ENCODE peak calls at places on chromosomes 4 and X, in ten cellular contexts. D is CD4-positive, alpha-beta T cell; X is neuronal stem cell; I is brain microvascular endothelial cell; Q is body of pancreas; P is GM06990; Y is heart left ventricle; F is endodermal cell; V is naive thymus-derived CD4-positive, alpha-beta T cell; U is suprapubic skin. A is an unnamed sample. For H3K27me3, the result is how much of the 10 kb centered on the place peaks cover.

GRCh38 chrX:10677490-10677889 is 57.1 kb upstream of the MID1 start:
- DNase-seq in D (no peak), X (no peak), I (no peak), Q (no peak), P (no peak), Y (no peak), F (no peak), V (no peak), U (no peak), A (peak)

GRCh38 chr4:20249333-20249732 is 2.4 kb upstream of the SLIT2 start:
- DNase-seq in D (no peak), X (no peak), I (peak), Q (no peak), P (no peak), Y (no peak), F (no peak), V (no peak), U (no peak), A (peak)

GRCh38 chr4:123856689-123857545 is 460.3 kb downstream of the SPRY1 start:
- DNase-seq in D (no peak), X (peak), I (peak), Q (no peak), P (no peak), Y (peak), F (peak), V (no peak), U (no peak), A (peak)

GRCh38 chr4:164514765-164515164 is 239.2 kb upstream of the SMIM31 start:
- DNase-seq in D (no peak), X (no peak), I (no peak), Q (no peak), P (no peak), Y (no peak), F (no peak), V (no peak), U (no peak), A (no peak)

GRCh38 chr4:15493411-15493810 is 23.7 kb downstream of the CC2D2A start:
- DNase-seq in D (no peak), X (no peak), I (no peak), Q (no peak), P (no peak), Y (no peak), F (no peak), V (no peak), U (no peak), A (no peak)

GRCh38 chrX:135688137-135688536 is 25.3 kb upstream of the CT45A1 start:
- DNase-seq in D (no peak), X (no peak), I (no peak), Q (no peak), P (no peak), Y (no peak), F (peak), V (no peak), U (no peak), A (no peak)

GRCh38 chr4:110533590-110533910 is 57.6 kb downstream of the ENPEP start:
- DNase-seq in D (no peak), X (no peak), I (peak), Q (no peak), P (no peak), Y (no peak), F (no peak), V (no peak), U (no peak), A (no peak)

GRCh38 chr4:140697709-140698560 is 58.2 kb downstream of the TBC1D9 start:
- DNase-seq in D (no peak), X (no peak), I (no peak), Q (no peak), P (no peak), Y (no peak), F (no peak), V (no peak), U (no peak), A (no peak)

GRCh38 chr4:117375101-117375500 is 289.7 kb upstream of the TRAM1L1 start:
- DNase-seq in D (no peak), X (no peak), I (no peak), Q (no peak), P (no peak), Y (no peak), F (no peak), V (no peak), U (no peak), A (no peak)

GRCh38 chr4:22482250-22483127 is 33.4 kb downstream of the ADGRA3 start:
- DNase-seq in D (no peak), X (no peak), I (no peak), Q (no peak), P (no peak), Y (no peak), F (peak), V (no peak), U (no peak), A (peak)

GRCh38 chrX:16931371-16931770 is 15.1 kb upstream of the REPS2 start:
- DNase-seq in D (no peak), X (no peak), I (no peak), Q (no peak), P (no peak), Y (no peak), F (peak), V (no peak), U (no peak), A (peak)

GRCh38 chr4:109332926-109333464 is 30.5 kb upstream of the COL25A1 start:
- DNase-seq in D (no peak), X (no peak), I (no peak), Q (no peak), P (no peak), Y (no peak), F (peak), V (no peak), U (no peak), A (peak)

GRCh38 chrX:103362504-103362903 is 6.2 kb downstream of the TCEAL9 start:
- DNase-seq in D (no peak), X (no peak), I (no peak), Q (no peak), P (no peak), Y (no peak), F (no peak), V (no peak), U (no peak), A (no peak)

GRCh38 chr4:147334478-147334877 is 146.4 kb upstream of the EDNRA start:
- DNase-seq in D (no peak), X (no peak), I (no peak), Q (no peak), P (no peak), Y (no peak), F (no peak), V (no peak), U (no peak), A (no peak)

GRCh38 chr4:680931-681645 is 6.7 kb downstream of the MYL5 start:
- DNase-seq in D (peak), X (no peak), I (no peak), Q (no peak), P (peak), Y (peak), F (peak), V (no peak), U (peak), A (no peak)

GRCh38 chr4:87451537-87451936 is 29.2 kb downstream of the NUDT9 start:
- DNase-seq in D (no peak), X (no peak), I (no peak), Q (no peak), P (no peak), Y (no peak), F (no peak), V (no peak), U (no peak), A (no peak)

GRCh38 chr4:41644288-41644914 is 104.1 kb downstream of the PHOX2B start:
- DNase-seq in D (no peak), X (peak), I (peak), Q (peak), P (peak), Y (peak), F (peak), V (no peak), U (peak), A (no peak)

GRCh38 chr4:141899541-141899940 is 263.2 kb downstream of the IL15 start:
- DNase-seq in D (no peak), X (no peak), I (no peak), Q (no peak), P (no peak), Y (no peak), F (no peak), V (no peak), U (no peak), A (no peak)

GRCh38 chr4:130172156-130172555 is 1076.2 kb downstream of the C4orf33 start:
- DNase-seq in D (no peak), X (no peak), I (no peak), Q (no peak), P (no peak), Y (no peak), F (no peak), V (no peak), U (no peak), A (no peak)

GRCh38 chr4:126807132-126807531 is 825.6 kb upstream of the INTU start:
- DNase-seq in D (no peak), X (no peak), I (no peak), Q (no peak), P (no peak), Y (no peak), F (peak), V (no peak), U (no peak), A (peak)

GRCh38 chr4:151418385-151418784 is 9.4 kb downstream of the FHIP1A start:
- DNase-seq in D (no peak), X (no peak), I (peak), Q (no peak), P (no peak), Y (no peak), F (no peak), V (no peak), U (no peak), A (no peak)

GRCh38 chr4:168923526-168924194 is 86.4 kb downstream of the CBR4 start:
- DNase-seq in D (peak), X (peak), I (peak), Q (peak), P (peak), Y (no peak), F (peak), V (peak), U (no peak), A (peak)

GRCh38 chrX:100449696-100450606 is 39.9 kb upstream of the PCDH19 start:
- DNase-seq in D (no peak), X (no peak), I (no peak), Q (no peak), P (no peak), Y (peak), F (peak), V (no peak), U (peak), A (peak)

GRCh38 chr4:84579410-84579791 is 3.5 kb upstream of the CDS1 start:
- DNase-seq in D (no peak), X (no peak), I (no peak), Q (no peak), P (no peak), Y (no peak), F (peak), V (no peak), U (no peak), A (no peak)

GRCh38 chr4:165783626-165784025 is 89.4 kb upstream of the TLL1 start:
- DNase-seq in D (no peak), X (no peak), I (no peak), Q (no peak), P (no peak), Y (no peak), F (no peak), V (no peak), U (no peak), A (no peak)

GRCh38 chrX:63430026-63430425 is 78.9 kb upstream of the SPIN4 start:
- DNase-seq in D (no peak), X (no peak), I (no peak), Q (no peak), P (no peak), Y (no peak), F (no peak), V (no peak), U (no peak), A (no peak)

GRCh38 chr4:3009422-3009821 is 46.1 kb downstream of the GRK4 start:
- DNase-seq in D (no peak), X (peak), I (no peak), Q (no peak), P (peak), Y (no peak), F (peak), V (no peak), U (peak), A (no peak)

GRCh38 chr4:100022792-100023222 is 72.7 kb upstream of the H2AZ1 start:
- DNase-seq in D (no peak), X (peak), I (no peak), Q (no peak), P (no peak), Y (no peak), F (peak), V (no peak), U (no peak), A (no peak)

GRCh38 chr4:1398686-1399507 is 7.3 kb downstream of the NKX1-1 start:
- DNase-seq in D (no peak), X (no peak), I (no peak), Q (peak), P (peak), Y (peak), F (no peak), V (no peak), U (no peak), A (no peak)

GRCh38 chr4:149158852-149159251 is 656.8 kb downstream of the IQCM start:
- DNase-seq in D (no peak), X (no peak), I (no peak), Q (no peak), P (no peak), Y (no peak), F (no peak), V (no peak), U (no peak), A (no peak)

GRCh38 chr4:52843351-52843750 is 18.8 kb upstream of the RASL11B start:
- DNase-seq in D (no peak), X (no peak), I (no peak), Q (no peak), P (no peak), Y (no peak), F (no peak), V (no peak), U (no peak), A (no peak)

GRCh38 chr4:4860381-4860802 is 927 bp downstream of the MSX1 start:
- DNase-seq in D (no peak), X (no peak), I (peak), Q (peak), P (no peak), Y (no peak), F (peak), V (no peak), U (no peak), A (peak)
- H3K27me3 ChIP-seq in D (half or more), X (half or more), I (under half), Q (under half), P (under half), Y (half or more), F (half or more), V (under half), U (half or more), A (under half)

GRCh38 chr4:95086532-95086931 is 328.8 kb downstream of the BMPR1B start:
- DNase-seq in D (no peak), X (no peak), I (no peak), Q (no peak), P (no peak), Y (no peak), F (no peak), V (no peak), U (no peak), A (no peak)

GRCh38 chr4:95085118-95085833 is 327.5 kb downstream of the BMPR1B start:
- DNase-seq in D (no peak), X (no peak), I (no peak), Q (no peak), P (no peak), Y (no peak), F (no peak), V (peak), U (no peak), A (peak)

GRCh38 chr4:95084584-95084983 is 326.8 kb downstream of the BMPR1B start:
- DNase-seq in D (no peak), X (no peak), I (no peak), Q (no peak), P (no peak), Y (no peak), F (no peak), V (no peak), U (no peak), A (no peak)

GRCh38 chr4:95091272-95091671 is 333.5 kb downstream of the BMPR1B start:
- DNase-seq in D (no peak), X (no peak), I (no peak), Q (no peak), P (no peak), Y (no peak), F (no peak), V (no peak), U (no peak), A (peak)

DNA sequence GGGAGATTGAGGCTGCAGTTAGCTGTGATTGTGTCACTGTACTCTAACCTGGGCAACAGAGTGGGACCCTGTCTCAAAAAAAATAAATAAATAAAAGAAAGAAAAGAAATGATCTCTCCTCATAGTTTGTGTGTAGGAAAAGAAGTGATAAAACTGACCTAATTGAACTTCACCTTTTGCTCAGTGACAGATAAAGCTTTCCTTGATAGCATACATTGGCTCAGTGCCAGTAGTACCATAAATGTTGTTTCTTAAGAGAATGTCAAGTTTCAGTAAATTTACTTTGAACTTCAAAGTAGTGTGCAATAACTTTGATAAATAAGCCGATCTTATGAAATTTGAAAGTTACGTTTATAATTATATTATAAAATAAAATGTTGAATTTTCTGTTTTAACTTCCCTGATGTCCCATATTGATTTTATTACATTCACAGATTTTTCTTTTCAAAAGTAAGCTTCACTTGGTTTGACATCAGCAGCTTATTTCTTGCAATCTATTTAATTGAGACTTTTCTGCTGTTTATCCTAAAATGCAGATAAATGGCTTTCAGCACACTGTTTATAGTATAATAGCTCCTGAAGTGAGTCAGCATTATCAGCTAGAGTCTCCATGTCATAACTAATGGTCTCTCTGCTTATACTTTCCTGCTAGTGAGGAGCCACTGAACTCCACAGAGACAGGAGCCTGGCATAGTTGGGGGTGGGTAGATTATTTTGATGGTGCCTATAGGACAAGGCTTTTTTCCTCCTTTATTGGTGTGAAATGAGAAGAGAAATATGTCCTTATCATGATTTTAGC is 330.1 kb downstream of the BMPR1B start:
- DNase-seq in D (no peak), X (no peak), I (no peak), Q (no peak), P (no peak), Y (no peak), F (no peak), V (no peak), U (no peak), A (no peak)
- H3K27me3 ChIP-seq in D (under half), X (under half), I (under half), Q (under half), P (under half), Y (under half), F (under half), V (under half), U (under half), A (under half)

GRCh38 chrX:146127617-146128016 is 310.0 kb downstream of the SLITRK2 start:
- DNase-seq in D (no peak), X (no peak), I (no peak), Q (no peak), P (no peak), Y (no peak), F (no peak), V (no peak), U (no peak), A (no peak)
- H3K27me3 ChIP-seq in D (under half), X (under half), I (under half), Q (under half), P (under half), Y (under half), F (under half), V (under half), U (under half), A (under half)

GRCh38 chr4:8543623-8544022 is 36.6 kb upstream of the GPR78 start:
- DNase-seq in D (no peak), X (no peak), I (no peak), Q (no peak), P (no peak), Y (no peak), F (no peak), V (no peak), U (peak), A (no peak)
- H3K27me3 ChIP-seq in D (under half), X (under half), I (under half), Q (under half), P (under half), Y (under half), F (under half), V (under half), U (under half), A (under half)

A was measured in SJCRH30.